ENCODE peak calls at places on chromosome 1, in eight cellular contexts. O is progenitor cell of endocrine pancreas, C is cardiac fibroblast, I is mucosa of descending colon, R is H9, L is choroid plexus epithelial cell, N is HFF-Myc, M is astrocyte of the spinal cord. K is an unnamed sample.
A peak's percentile ranks its signal among the peaks of the same experiment; 100 is the strongest.

GRCh38 chr1:207825719-207826556 is 74.1 kb downstream of the CD46 start:
- DNase-seq in O (no peak), C (peak; percentile 76), I (peak; percentile 76), R (no peak), L (peak; percentile 64), N (no peak), M (peak; percentile 31), K (peak; percentile 82)

GRCh38 chr1:998905-999796 is 746 bp downstream of the HES4 start:
- DNase-seq in O (peak; percentile 39), C (peak; percentile 37), I (peak; percentile 30), R (peak; percentile 56), L (no peak), N (no peak), M (peak; percentile 38), K (no peak)

GRCh38 chr1:110438883-110439282 is 12.1 kb upstream of the PROK1 start:
- DNase-seq in O (no peak), C (no peak), I (no peak), R (no peak), L (no peak), N (no peak), M (no peak), K (no peak)

GRCh38 chr1:76463278-76463677 is 388.7 kb downstream of the ST6GALNAC3 start:
- DNase-seq in O (no peak), C (no peak), I (no peak), R (no peak), L (no peak), N (no peak), M (no peak), K (no peak)

GRCh38 chr1:45205910-45206721 is at the start of gene ZSWIM5:
- DNase-seq in O (peak; percentile 61), C (peak; percentile 57), I (peak; percentile 73), R (peak; percentile 61), L (peak; percentile 64), N (no peak), M (peak; percentile 41), K (peak; percentile 83)

GRCh38 chr1:225750865-225751824 is 26.5 kb upstream of the SRP9 start:
- DNase-seq in O (no peak), C (no peak), I (no peak), R (no peak), L (no peak), N (no peak), M (no peak), K (no peak)

GRCh38 chr1:6392880-6393399 is 627 bp downstream of the ACOT7 start:
- DNase-seq in O (peak; percentile 18), C (no peak), I (no peak), R (no peak), L (no peak), N (no peak), M (no peak), K (peak; percentile 50)

GRCh38 chr1:32247452-32247851 is 430 bp downstream of the FAM167B start:
- DNase-seq in O (no peak), C (no peak), I (no peak), R (no peak), L (no peak), N (no peak), M (no peak), K (no peak)

GRCh38 chr1:108893141-108893530 is 16.4 kb downstream of the GPSM2 start:
- DNase-seq in O (no peak), C (peak; percentile 56), I (no peak), R (no peak), L (no peak), N (no peak), M (no peak), K (no peak)

GRCh38 chr1:16242556-16243407 is 5.8 kb upstream of the CPLANE2 start:
- DNase-seq in O (no peak), C (no peak), I (no peak), R (no peak), L (no peak), N (no peak), M (no peak), K (no peak)

GRCh38 chr1:2554621-2555387 is 1.4 kb upstream of the TNFRSF14 start:
- DNase-seq in O (no peak), C (no peak), I (peak; percentile 66), R (no peak), L (peak; percentile 50), N (no peak), M (no peak), K (peak; percentile 77)

GRCh38 chr1:1197551-1198422 is 8.6 kb downstream of the TNFRSF18 start:
- DNase-seq in O (no peak), C (no peak), I (no peak), R (peak; percentile 25), L (no peak), N (no peak), M (no peak), K (no peak)

GRCh38 chr1:10662824-10663667 is 133.4 kb downstream of the CASZ1 start:
- DNase-seq in O (no peak), C (no peak), I (no peak), R (no peak), L (no peak), N (no peak), M (no peak), K (no peak)

GRCh38 chr1:2563205-2563604 is 7.0 kb downstream of the TNFRSF14 start:
- DNase-seq in O (peak; percentile 8), C (no peak), I (no peak), R (no peak), L (no peak), N (no peak), M (no peak), K (no peak)

GRCh38 chr1:24284156-24284471 is 35.0 kb upstream of the GRHL3 start:
- DNase-seq in O (no peak), C (no peak), I (no peak), R (no peak), L (peak; percentile 28), N (no peak), M (no peak), K (no peak)

GRCh38 chr1:183227963-183228649 is 42.0 kb downstream of the LAMC2 start:
- DNase-seq in O (peak; percentile 28), C (peak; percentile 76), I (peak; percentile 70), R (peak; percentile 81), L (peak; percentile 75), N (no peak), M (peak; percentile 44), K (peak; percentile 64)

GRCh38 chr1:164518692-164519332 is 40.2 kb upstream of the PBX1 start:
- DNase-seq in O (no peak), C (no peak), I (no peak), R (no peak), L (no peak), N (no peak), M (no peak), K (no peak)
- TF ChIP-seq CTCF in O (no peak), C (no peak), I (no peak), R (peak; percentile 31), L (peak; percentile 8), N (no peak), M (no peak), K (no peak)

DNA sequence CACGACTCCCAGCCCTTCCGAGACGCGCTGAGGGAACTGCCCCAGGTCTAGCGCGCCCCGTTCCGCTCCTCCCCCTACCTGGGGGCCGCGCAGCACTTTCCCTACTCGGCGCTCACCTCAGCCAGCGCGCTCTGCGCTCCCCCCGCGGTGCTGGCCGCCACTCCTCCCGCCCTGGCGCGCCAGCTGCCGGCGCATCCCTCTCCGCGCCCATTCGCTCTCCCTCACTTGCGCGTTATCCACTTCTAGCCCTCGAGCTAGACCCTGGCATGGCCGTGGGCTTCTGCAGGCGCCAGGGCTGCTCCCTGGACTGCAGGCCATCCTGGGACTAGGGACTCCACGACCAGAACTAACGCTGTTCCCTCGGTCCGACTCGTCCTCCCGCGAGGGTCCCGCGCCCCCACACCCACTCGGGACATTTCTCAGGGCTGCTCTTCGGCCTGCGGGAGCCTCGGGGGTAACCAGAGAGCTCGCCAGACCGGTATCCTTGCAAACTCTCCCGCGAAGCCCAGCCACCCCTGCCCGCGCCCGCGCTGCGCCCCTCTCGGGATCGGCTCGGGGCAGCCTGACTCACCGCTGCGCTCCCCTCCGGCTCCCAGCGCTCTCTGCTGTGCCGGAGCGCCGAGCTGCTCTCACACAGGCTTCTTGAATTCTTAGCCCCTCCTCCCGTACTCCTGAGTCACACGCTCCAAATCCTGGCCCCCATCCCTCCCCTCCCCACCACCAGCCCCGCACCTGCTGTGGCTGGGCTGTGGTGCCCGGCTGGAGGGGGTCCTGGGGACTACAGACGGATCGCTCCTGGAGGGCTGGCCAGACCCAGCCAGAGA is at the start of gene NGF:
- DNase-seq in O (peak; percentile 45), C (peak; percentile 52), I (no peak), R (peak; percentile 80), L (peak; percentile 56), N (no peak), M (peak; percentile 62), K (no peak)
- TF ChIP-seq CTCF in O (no peak), C (no peak), I (no peak), R (no peak), L (no peak), N (no peak), M (no peak), K (no peak)

GRCh38 chr1:107786214-107786842 is 178.7 kb downstream of the VAV3 start:
- DNase-seq in O (no peak), C (no peak), I (no peak), R (no peak), L (no peak), N (no peak), M (no peak), K (no peak)

GRCh38 chr1:107788189-107788588 is 176.8 kb downstream of the VAV3 start:
- DNase-seq in O (no peak), C (no peak), I (no peak), R (no peak), L (no peak), N (no peak), M (no peak), K (no peak)

GRCh38 chr1:107789817-107790609 is 175.0 kb downstream of the VAV3 start:
- DNase-seq in O (no peak), C (no peak), I (no peak), R (no peak), L (no peak), N (no peak), M (no peak), K (no peak)

GRCh38 chr1:107785506-107786213 is 179.3 kb downstream of the VAV3 start:
- DNase-seq in O (no peak), C (no peak), I (no peak), R (no peak), L (no peak), N (no peak), M (no peak), K (no peak)

GRCh38 chr1:107787299-107787698 is 177.7 kb downstream of the VAV3 start:
- DNase-seq in O (no peak), C (no peak), I (peak; percentile 9), R (peak; percentile 41), L (peak; percentile 13), N (no peak), M (no peak), K (no peak)
- TF ChIP-seq CTCF in O (peak; percentile 14), C (no peak), I (no peak), R (peak; percentile 70), L (peak; percentile 29), N (no peak), M (no peak), K (peak; percentile 42)

DNA sequence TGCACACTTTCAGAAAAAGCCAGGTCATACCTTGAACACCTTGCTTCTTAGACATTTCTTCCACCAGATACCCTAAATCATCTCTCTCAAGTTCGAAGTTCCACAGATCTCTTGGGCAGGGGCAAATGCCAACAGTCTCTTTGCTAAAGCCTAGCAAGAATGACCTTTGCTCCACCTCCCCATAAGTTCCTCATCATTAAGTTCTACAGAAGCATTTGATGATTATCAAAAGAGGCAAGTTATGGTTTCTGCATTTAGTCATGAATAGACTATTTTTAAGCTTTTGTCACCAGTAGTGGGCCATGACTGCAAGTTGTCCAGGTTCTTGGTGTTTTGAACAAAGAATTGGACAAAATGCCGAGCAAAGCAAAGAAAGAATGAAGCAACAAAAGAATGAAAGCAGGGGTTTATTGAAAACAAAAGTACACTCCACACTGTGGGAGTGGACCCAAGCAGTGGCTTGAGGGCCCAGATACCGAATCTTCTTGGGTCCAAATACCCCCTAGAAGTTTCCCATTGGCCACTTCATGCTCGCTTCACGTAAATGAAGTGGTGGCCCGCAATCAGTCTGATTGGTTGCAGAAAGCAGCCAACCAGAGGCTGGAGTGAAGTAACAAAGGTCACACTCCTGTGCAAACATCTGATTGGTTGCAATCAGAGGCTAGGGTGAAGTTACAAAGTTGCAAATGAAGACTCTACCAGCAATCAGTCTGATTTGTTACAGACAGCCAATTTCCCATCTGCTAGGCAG is 9.8 kb upstream of the EGLN1 start:
- DNase-seq in O (no peak), C (no peak), I (no peak), R (no peak), L (no peak), N (no peak), M (no peak), K (no peak)
- TF ChIP-seq CTCF in O (no peak), C (no peak), I (no peak), R (no peak), L (no peak), N (no peak), M (no peak), K (no peak)